ENCODE peak calls at places on chromosomes 3 and 15, in four cellular contexts. One of them, this sample, is unnamed.
A peak's percentile ranks its signal among the peaks of the same experiment; 100 is the strongest.

GRCh38 chr3:31004025-31004678 is 109.7 kb upstream of the GADL1 start:
- DNase-seq in GM12878: no peak
- DNase-seq in H1: no peak
- DNase-seq in HepG2: no peak
- DNase-seq in this sample: no peak

GRCh38 chr3:136957751-136958288 is at the start of gene IL20RB:
- DNase-seq in GM12878: no peak
- DNase-seq in H1: no peak
- DNase-seq in HepG2: no peak
- DNase-seq in this sample: no peak

GRCh38 chr15:56598991-56599390 is 134.1 kb upstream of the MNS1 start:
- DNase-seq in GM12878: no peak
- DNase-seq in HepG2: no peak
- DNase-seq in H1: no peak
- DNase-seq in this sample: no peak

GRCh38 chr3:141151439-141151838 is 80.2 kb upstream of the PXYLP1 start:
- DNase-seq in H1: no peak
- DNase-seq in GM12878: no peak
- DNase-seq in HepG2: no peak
- DNase-seq in this sample: no peak

GRCh38 chr3:134034005-134034785 is 4.5 kb upstream of the SLCO2A1 start:
- DNase-seq in HepG2: no peak
- DNase-seq in H1: peak; percentile 11
- DNase-seq in GM12878: no peak
- DNase-seq in this sample: no peak

GRCh38 chr15:80643296-80643965 is 51.7 kb upstream of the ABHD17C start:
- DNase-seq in HepG2: no peak
- DNase-seq in H1: peak; percentile 6
- DNase-seq in GM12878: no peak
- DNase-seq in this sample: no peak

GRCh38 chr15:41024141-41024540 is 70.9 kb downstream of the CHAC1 start:
- DNase-seq in H1: no peak
- DNase-seq in HepG2: no peak
- DNase-seq in GM12878: no peak
- DNase-seq in this sample: no peak

GRCh38 chr15:32718082-32718821 is 448 bp downstream of the GREM1 start:
- DNase-seq in HepG2: no peak
- DNase-seq in GM12878: no peak
- DNase-seq in H1: no peak
- DNase-seq in this sample: no peak

GRCh38 chr3:65433480-65433879 is 605.2 kb downstream of the MAGI1 start:
- DNase-seq in GM12878: no peak
- DNase-seq in H1: no peak
- DNase-seq in HepG2: no peak
- DNase-seq in this sample: no peak

DNA sequence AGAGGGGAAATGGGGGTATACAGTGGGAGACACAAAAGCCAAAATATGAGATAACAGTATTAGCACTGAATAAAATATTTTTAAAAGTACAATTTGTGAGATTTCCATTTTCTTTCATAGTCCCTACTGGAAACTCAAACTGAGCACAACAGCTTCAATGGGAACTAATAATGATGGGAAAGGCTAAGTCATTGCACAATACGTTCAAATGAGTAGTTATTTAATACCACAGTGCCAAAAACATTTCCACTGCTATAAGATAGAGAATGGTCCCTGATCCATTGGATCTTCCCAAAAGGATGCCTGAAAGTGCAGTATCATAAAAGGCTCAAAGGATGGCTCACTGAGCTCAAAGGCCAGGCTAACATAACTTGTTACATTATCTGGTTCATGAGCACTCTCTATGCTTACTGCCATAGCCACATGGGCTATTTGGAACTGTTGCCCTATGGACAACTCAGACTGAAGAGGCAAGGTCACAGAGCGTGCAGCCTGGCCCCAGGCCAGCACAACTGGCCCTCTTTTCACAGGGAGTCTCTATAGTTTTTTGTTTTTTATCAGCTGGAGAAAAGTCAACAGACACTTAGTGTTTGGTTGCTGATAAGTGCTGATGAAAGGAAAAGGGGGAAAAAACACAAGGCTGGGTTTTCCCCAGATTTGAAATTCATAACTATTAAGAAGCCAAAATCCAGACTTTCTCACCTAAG is 54.1 kb upstream of the PPIB start:
- DNase-seq in H1: no peak
- DNase-seq in HepG2: peak; percentile 97
- DNase-seq in GM12878: no peak
- DNase-seq in this sample: no peak
- TF ChIP-seq SUZ12 in H1: no peak
- TF ChIP-seq SUZ12 in HepG2: no peak
- TF ChIP-seq SUZ12 in GM12878: no peak
- TF ChIP-seq SUZ12 in this sample: no peak

GRCh38 chr3:171803044-171803443 is 7.2 kb downstream of the PLD1 start:
- DNase-seq in HepG2: no peak
- DNase-seq in H1: no peak
- DNase-seq in GM12878: no peak
- DNase-seq in this sample: no peak
- H3K4me1 ChIP-seq in HepG2: peaks cover 93% of the 10 kb centered on the region
- H3K4me1 ChIP-seq in H1: no peaks in the 10 kb centered on the region
- H3K4me1 ChIP-seq in GM12878: peaks cover 8% of the 10 kb centered on the region
- H3K4me1 ChIP-seq in this sample: no peaks in the 10 kb centered on the region

DNA sequence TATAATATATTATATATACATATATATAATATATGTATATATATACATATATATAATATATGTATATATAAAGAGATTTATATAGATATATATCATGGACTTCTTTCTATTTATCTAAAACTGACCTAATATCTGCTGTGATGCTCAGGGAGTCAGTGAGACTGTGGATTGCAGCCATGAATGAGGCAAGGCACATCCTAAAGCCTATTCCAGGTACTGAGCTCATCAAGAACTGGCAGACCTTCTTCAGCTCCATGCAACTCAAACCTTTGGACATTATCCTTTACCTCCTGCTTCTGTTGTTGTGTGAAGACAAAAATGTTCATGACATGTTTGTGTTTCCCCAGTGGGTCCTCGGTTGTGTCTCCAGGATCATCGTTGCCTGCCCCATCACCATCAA is 7.7 kb upstream of the LPP start:
- DNase-seq in HepG2: no peak
- DNase-seq in GM12878: no peak
- DNase-seq in H1: no peak
- DNase-seq in this sample: no peak
- TF ChIP-seq YY1 in HepG2: no peak
- TF ChIP-seq YY1 in GM12878: no peak
- TF ChIP-seq YY1 in H1: no peak
- TF ChIP-seq YY1 in this sample: no peak

DNA sequence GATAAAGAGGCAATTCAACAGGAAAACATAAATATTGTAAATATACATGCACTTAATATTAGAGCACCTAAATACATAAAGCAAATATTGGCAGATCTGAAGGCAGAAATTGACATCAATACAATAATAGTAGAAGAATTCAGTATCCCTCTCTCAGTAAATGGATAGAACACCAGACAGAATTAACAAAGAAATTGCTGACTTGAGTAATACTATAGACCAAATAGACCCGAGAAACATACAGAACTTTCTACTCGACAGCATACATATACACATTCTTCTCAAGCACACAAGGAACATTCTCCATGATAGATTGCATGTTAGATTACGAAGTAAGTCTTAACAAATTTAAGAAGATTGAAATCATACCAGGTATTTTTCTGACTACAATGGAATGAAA is 50.2 kb downstream of the OXSM start:
- DNase-seq in H1: no peak
- DNase-seq in GM12878: no peak
- DNase-seq in HepG2: no peak
- DNase-seq in this sample: no peak
- TF ChIP-seq SUZ12 in H1: no peak
- TF ChIP-seq SUZ12 in GM12878: no peak
- TF ChIP-seq SUZ12 in HepG2: no peak
- TF ChIP-seq SUZ12 in this sample: no peak

DNA sequence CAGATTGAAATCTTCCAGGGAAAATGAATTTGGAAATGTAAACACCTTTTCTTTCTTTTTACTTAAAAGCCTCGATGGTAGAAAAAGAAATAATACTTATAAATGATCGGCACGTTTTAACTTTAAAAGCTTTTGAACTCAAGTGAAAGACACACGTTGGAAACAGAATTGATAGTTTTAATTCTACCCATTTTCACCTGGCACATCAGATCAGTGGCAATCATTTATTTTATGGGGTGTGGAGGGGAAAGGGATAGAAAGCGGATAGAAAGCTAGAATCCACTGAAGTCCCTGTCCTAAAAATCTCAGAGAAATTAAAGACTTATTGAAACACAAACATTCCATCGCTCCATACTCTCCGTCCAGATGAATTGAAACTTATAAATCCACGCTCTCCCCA is 8.4 kb upstream of the MEIS2 start:
- DNase-seq in HepG2: no peak
- DNase-seq in GM12878: no peak
- DNase-seq in H1: no peak
- DNase-seq in this sample: no peak
- H3K4me1 ChIP-seq in HepG2: peaks cover 33% of the 10 kb centered on the region
- H3K4me1 ChIP-seq in GM12878: no peaks in the 10 kb centered on the region
- H3K4me1 ChIP-seq in H1: peaks cover 7% of the 10 kb centered on the region
- H3K4me1 ChIP-seq in this sample: no peaks in the 10 kb centered on the region

DNA sequence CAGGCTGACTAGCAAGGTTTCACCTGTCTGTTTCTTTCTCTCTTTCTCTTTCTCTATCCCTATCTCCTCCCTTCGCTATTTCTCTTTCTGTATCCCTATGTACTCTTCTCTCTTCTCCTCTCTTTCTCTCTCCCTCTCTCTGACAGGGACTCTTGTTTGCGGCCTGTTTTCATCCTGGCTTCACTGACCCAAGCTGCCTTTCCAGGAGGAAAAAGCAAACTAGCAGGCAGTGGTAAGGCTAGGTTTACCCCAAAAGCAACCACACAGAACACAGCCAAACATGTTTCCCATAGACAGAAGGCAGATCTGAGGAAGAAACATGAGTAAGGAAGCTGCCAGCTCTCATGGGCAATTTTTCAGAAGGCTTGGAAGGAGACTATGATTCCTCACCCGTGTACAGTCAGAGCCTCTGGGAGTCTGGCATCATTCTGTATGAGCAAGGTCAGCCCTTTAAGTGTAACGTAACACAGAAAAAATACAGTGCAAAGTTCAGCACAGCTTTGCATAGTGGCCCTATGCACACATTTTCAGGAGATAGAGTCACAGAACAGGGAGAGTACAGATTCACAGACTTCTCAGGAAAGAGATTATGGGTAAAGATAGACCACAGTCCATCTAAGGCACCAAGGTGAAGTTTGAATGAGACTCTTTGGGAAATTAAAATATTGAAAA is 61.0 kb downstream of the OCA2 start:
- DNase-seq in GM12878: no peak
- DNase-seq in H1: no peak
- DNase-seq in HepG2: peak; percentile 82
- DNase-seq in this sample: no peak
- TF ChIP-seq YY1 in GM12878: no peak
- TF ChIP-seq YY1 in H1: no peak
- TF ChIP-seq YY1 in HepG2: no peak
- TF ChIP-seq YY1 in this sample: no peak

GRCh38 chr15:66514586-66514985 is 9.5 kb downstream of the ZWILCH start:
- DNase-seq in GM12878: no peak
- DNase-seq in HepG2: no peak
- DNase-seq in H1: no peak
- DNase-seq in this sample: no peak

GRCh38 chr15:66515901-66516322 is 10.8 kb downstream of the ZWILCH start:
- DNase-seq in H1: no peak
- DNase-seq in HepG2: no peak
- DNase-seq in GM12878: no peak
- DNase-seq in this sample: peak; percentile 46
- TF ChIP-seq SUZ12 in H1: no peak
- TF ChIP-seq SUZ12 in HepG2: no peak
- TF ChIP-seq SUZ12 in GM12878: no peak
- TF ChIP-seq SUZ12 in this sample: no peak

GRCh38 chr3:188153498-188153948 is 434 bp upstream of the LPP start:
- DNase-seq in GM12878: no peak
- DNase-seq in H1: peak; percentile 83
- DNase-seq in HepG2: peak; percentile 88
- DNase-seq in this sample: peak; percentile 85

GRCh38 chr3:188153949-188154757 is at the start of gene LPP:
- DNase-seq in H1: peak; percentile 84
- DNase-seq in HepG2: peak; percentile 47
- DNase-seq in GM12878: no peak
- DNase-seq in this sample: peak; percentile 15

GRCh38 chr3:188156051-188156450 is 2.1 kb downstream of the LPP start:
- DNase-seq in GM12878: no peak
- DNase-seq in HepG2: no peak
- DNase-seq in H1: no peak
- DNase-seq in this sample: no peak

GRCh38 chr3:188152660-188153497 is 1.1 kb upstream of the LPP start:
- DNase-seq in GM12878: no peak
- DNase-seq in HepG2: no peak
- DNase-seq in H1: peak; percentile 61
- DNase-seq in this sample: peak; percentile 76

GRCh38 chr3:188154758-188155574 is 1.0 kb downstream of the LPP start:
- DNase-seq in HepG2: no peak
- DNase-seq in GM12878: no peak
- DNase-seq in H1: no peak
- DNase-seq in this sample: no peak
- H3K4me1 ChIP-seq in HepG2: peaks cover 72% of the 10 kb centered on the region
- H3K4me1 ChIP-seq in GM12878: no peaks in the 10 kb centered on the region
- H3K4me1 ChIP-seq in H1: peaks cover 4% of the 10 kb centered on the region
- H3K4me1 ChIP-seq in this sample: peaks cover 2% of the 10 kb centered on the region

This sample was measured in NT2/D1.